ENCODE peak calls at places on chromosomes 16 and 17, in five cellular contexts. M, Y, P, V and T are unnamed samples.

GRCh38 chr17:21495281-21495680 is 119.1 kb downstream of the KCNJ12 start:
- DNase-seq in M (no peak), Y (no peak), P (no peak), V (no peak), T (peak; percentile 28)

GRCh38 chr17:80640379-80641071 is 95.9 kb downstream of the RPTOR start:
- DNase-seq in M (no peak), Y (no peak), P (no peak), V (no peak), T (no peak)

GRCh38 chr16:29904947-29905346 is 4.7 kb downstream of the ASPHD1 start:
- DNase-seq in M (no peak), Y (no peak), P (no peak), V (no peak), T (no peak)

GRCh38 chr17:61379457-61380216 is 20.0 kb upstream of the TBX2 start:
- DNase-seq in M (no peak), Y (no peak), P (no peak), V (no peak), T (peak; percentile 10)

GRCh38 chr16:12440233-12440530 is 363.5 kb downstream of the CPPED1 start:
- DNase-seq in M (no peak), Y (no peak), P (no peak), V (no peak), T (no peak)

GRCh38 chr17:79420318-79421243 is 190.3 kb downstream of the RBFOX3 start:
- DNase-seq in M (no peak), Y (no peak), P (peak; percentile 22), V (no peak), T (no peak)

GRCh38 chr16:20899503-20900298 is 457 bp downstream of the DCUN1D3 start:
- DNase-seq in M (no peak), Y (no peak), P (no peak), V (no peak), T (peak; percentile 43)

GRCh38 chr16:84482951-84483881 is 21.2 kb downstream of the MEAK7 start:
- DNase-seq in M (no peak), Y (no peak), P (no peak), V (no peak), T (no peak)

GRCh38 chr16:78163772-78164391 is 64.4 kb downstream of the WWOX start:
- DNase-seq in M (no peak), Y (no peak), P (no peak), V (no peak), T (no peak)

GRCh38 chr17:4395111-4395478 is 28.6 kb upstream of the UBE2G1 start:
- DNase-seq in M (no peak), Y (no peak), P (no peak), V (no peak), T (no peak)

GRCh38 chr16:7313170-7313569 is 19.5 kb upstream of the RBFOX1 start:
- DNase-seq in M (no peak), Y (no peak), P (no peak), V (no peak), T (no peak)

GRCh38 chr17:76200354-76200753 is 39.9 kb downstream of the RNF157 start:
- DNase-seq in M (no peak), Y (no peak), P (no peak), V (no peak), T (no peak)

GRCh38 chr17:45144199-45145034 is 3.9 kb upstream of the HEXIM1 start:
- DNase-seq in M (no peak), Y (no peak), P (peak; percentile 79), V (no peak), T (peak; percentile 39)

GRCh38 chr17:21066394-21066793 is 23.6 kb upstream of the USP22 start:
- DNase-seq in M (no peak), Y (no peak), P (no peak), V (no peak), T (no peak)

GRCh38 chr17:3796822-3797170 is 4.2 kb downstream of the ITGAE start:
- DNase-seq in M (no peak), Y (no peak), P (no peak), V (no peak), T (no peak)

GRCh38 chr17:57341611-57342010 is 85.3 kb downstream of the MSI2 start:
- DNase-seq in M (no peak), Y (no peak), P (no peak), V (no peak), T (no peak)

GRCh38 chr17:1630662-1631061 is 2.0 kb upstream of the SLC43A2 start:
- DNase-seq in M (no peak), Y (no peak), P (no peak), V (no peak), T (no peak)

GRCh38 chr16:20325005-20325404 is 2.3 kb downstream of the GP2 start:
- DNase-seq in M (no peak), Y (no peak), P (no peak), V (no peak), T (no peak)

GRCh38 chr16:84243732-84244131 is 3.9 kb upstream of the KCNG4 start:
- DNase-seq in M (no peak), Y (no peak), P (no peak), V (no peak), T (no peak)

GRCh38 chr16:21164521-21165168 is 6.2 kb downstream of the LDAF1 start:
- DNase-seq in M (no peak), Y (no peak), P (no peak), V (no peak), T (no peak)

GRCh38 chr17:948284-948852 is 31.2 kb downstream of the NXN start:
- DNase-seq in M (peak; percentile 18), Y (no peak), P (no peak), V (no peak), T (no peak)

GRCh38 chr16:1474047-1474446 is 781 bp downstream of the CLCN7 start:
- DNase-seq in M (no peak), Y (no peak), P (no peak), V (no peak), T (no peak)

GRCh38 chr17:63437287-63438091 is 8.6 kb downstream of the CYB561 start:
- DNase-seq in M (no peak), Y (no peak), P (no peak), V (no peak), T (no peak)

GRCh38 chr17:83053779-83054451 is 25.5 kb upstream of the METRNL start:
- DNase-seq in M (no peak), Y (no peak), P (peak; percentile 21), V (peak; percentile 37), T (peak; percentile 64)

GRCh38 chr17:67043283-67043682 is 1.1 kb upstream of the CACNG1 start:
- DNase-seq in M (no peak), Y (no peak), P (no peak), V (no peak), T (no peak)

GRCh38 chr16:57994778-57995177 is 5.7 kb downstream of the ZNF319 start:
- DNase-seq in M (no peak), Y (no peak), P (no peak), V (peak; percentile 25), T (peak; percentile 59)

GRCh38 chr17:1905190-1905919 is 75.5 kb downstream of the RPA1 start:
- DNase-seq in M (no peak), Y (no peak), P (no peak), V (no peak), T (no peak)

GRCh38 chr17:61589990-61590389 is 1.0 kb downstream of the NACA2 start:
- DNase-seq in M (no peak), Y (no peak), P (no peak), V (no peak), T (no peak)

GRCh38 chr17:41917957-41918391 is 777 bp downstream of the ACLY start:
- DNase-seq in M (no peak), Y (peak; percentile 37), P (peak; percentile 61), V (no peak), T (peak; percentile 32)

GRCh38 chr17:16940116-16940881 is 31.6 kb downstream of the TNFRSF13B start:
- DNase-seq in M (no peak), Y (no peak), P (no peak), V (no peak), T (no peak)

GRCh38 chr17:39014044-39014794 is 47.0 kb upstream of the FBXO47 start:
- DNase-seq in M (no peak), Y (no peak), P (peak; percentile 31), V (no peak), T (no peak)

GRCh38 chr16:81586421-81586820 is 141.8 kb downstream of the CMIP start:
- DNase-seq in M (no peak), Y (no peak), P (no peak), V (no peak), T (no peak)